ENCODE peak calls at places on chromosomes 4 and X, in ten cellular contexts. Y is HFF-Myc; Z is glutamatergic neuron; F is H54; W is iPS-NIHi11; T is stimulated activated CD8-positive, alpha-beta memory T cell treated with anti-CD3 and anti-CD28 coated beads, Interleukin-4, amount 100 ng/mL, for 4 hours; U is AG08396; Q is cardiac fibroblast; V is EL; J is NCI-H2029 treated with DMSO at 0.1 percent for 48 hours. H is an unnamed sample.
A peak's percentile ranks its signal among the peaks of the same experiment; 100 is the strongest.

GRCh38 chr4:24368801-24369200 is 215.6 kb downstream of the DHX15 start:
- DNase-seq in Y (no peak), Z (no peak), F (no peak), W (no peak), T (no peak), U (no peak), Q (no peak), V (no peak), J (no peak), H (no peak)

GRCh38 chr4:91279899-91280298 is 1023.9 kb upstream of the GRID2 start:
- DNase-seq in Y (no peak), Z (no peak), F (no peak), W (no peak), T (no peak), U (no peak), Q (no peak), V (no peak), J (peak; percentile 85), H (no peak)

GRCh38 chr4:184265566-184266351 is 48.1 kb upstream of the ENPP6 start:
- DNase-seq in Y (no peak), Z (no peak), F (peak; percentile 49), W (no peak), T (no peak), U (no peak), Q (peak; percentile 61), V (peak; percentile 51), J (peak; percentile 48), H (peak; percentile 21)

GRCh38 chr4:24763631-24764302 is 31.6 kb upstream of the SOD3 start:
- DNase-seq in Y (no peak), Z (no peak), F (no peak), W (peak; percentile 25), T (no peak), U (peak; percentile 16), Q (peak; percentile 53), V (peak; percentile 63), J (peak; percentile 11), H (peak; percentile 57)

GRCh38 chr4:79578613-79579012 is 170.6 kb upstream of the GK2 start:
- DNase-seq in Y (no peak), Z (no peak), F (no peak), W (no peak), T (no peak), U (no peak), Q (no peak), V (no peak), J (no peak), H (no peak)

GRCh38 chr4:14865804-14866203 is 136.5 kb upstream of the CPEB2 start:
- DNase-seq in Y (no peak), Z (no peak), F (no peak), W (no peak), T (no peak), U (no peak), Q (no peak), V (no peak), J (no peak), H (no peak)

GRCh38 chrX:141839856-141840255 is 1.7 kb downstream of the MAGEC3 start:
- DNase-seq in Y (no peak), Z (no peak), F (no peak), W (no peak), T (no peak), U (no peak), Q (peak; percentile 9), V (peak; percentile 47), J (no peak), H (no peak)

GRCh38 chr4:77636902-77637301 is 31.3 kb downstream of the CXCL13 start:
- DNase-seq in Y (peak; percentile 50), Z (no peak), F (peak; percentile 4), W (no peak), T (no peak), U (no peak), Q (peak; percentile 94), V (peak; percentile 53), J (peak; percentile 84), H (peak; percentile 83)

GRCh38 chr4:117983541-117984451 is 50.5 kb upstream of the NDST3 start:
- DNase-seq in Y (peak; percentile 7), Z (no peak), F (no peak), W (no peak), T (no peak), U (no peak), Q (no peak), V (peak; percentile 5), J (no peak), H (no peak)

GRCh38 chrX:48520976-48521352 is 644 bp upstream of the EBP start:
- DNase-seq in Y (no peak), Z (no peak), F (no peak), W (peak; percentile 13), T (no peak), U (no peak), Q (no peak), V (peak; percentile 3), J (no peak), H (no peak)

GRCh38 chr4:6548201-6548881 is 26.6 kb upstream of the MAN2B2 start:
- DNase-seq in Y (no peak), Z (peak; percentile 83), F (peak; percentile 56), W (peak; percentile 70), T (no peak), U (peak; percentile 69), Q (peak; percentile 58), V (peak; percentile 57), J (no peak), H (peak; percentile 47)

GRCh38 chrX:153864101-153864500 is 21.9 kb downstream of the L1CAM start:
- DNase-seq in Y (no peak), Z (no peak), F (no peak), W (no peak), T (no peak), U (no peak), Q (no peak), V (no peak), J (no peak), H (no peak)

GRCh38 chrX:112643721-112644120 is 36.0 kb downstream of the LHFPL1 start:
- DNase-seq in Y (no peak), Z (no peak), F (no peak), W (no peak), T (no peak), U (no peak), Q (no peak), V (no peak), J (no peak), H (no peak)

GRCh38 chr4:1604706-1605205 is 79.4 kb downstream of the FAM53A start:
- DNase-seq in Y (no peak), Z (peak; percentile 33), F (no peak), W (peak; percentile 50), T (no peak), U (no peak), Q (no peak), V (no peak), J (peak; percentile 6), H (no peak)

GRCh38 chr4:2786152-2786671 is 6.7 kb upstream of the SH3BP2 start:
- DNase-seq in Y (no peak), Z (no peak), F (no peak), W (no peak), T (peak; percentile 59), U (no peak), Q (no peak), V (no peak), J (no peak), H (no peak)

GRCh38 chr4:147160908-147161513 is 215.3 kb upstream of the TTC29 start:
- DNase-seq in Y (peak; percentile 32), Z (no peak), F (peak; percentile 17), W (peak; percentile 66), T (no peak), U (peak; percentile 72), Q (peak; percentile 83), V (peak; percentile 59), J (no peak), H (peak; percentile 67)

GRCh38 chrX:130173190-130173895 is 1.6 kb downstream of the RAB33A start:
- DNase-seq in Y (no peak), Z (no peak), F (peak; percentile 76), W (no peak), T (no peak), U (peak; percentile 81), Q (peak; percentile 84), V (peak; percentile 86), J (no peak), H (peak; percentile 88)

GRCh38 chr4:7906171-7906581 is 33.5 kb downstream of the AFAP1 start:
- DNase-seq in Y (no peak), Z (no peak), F (no peak), W (no peak), T (no peak), U (no peak), Q (peak; percentile 40), V (peak; percentile 57), J (no peak), H (peak; percentile 71)

GRCh38 chrX:11435568-11435967 is 142.4 kb downstream of the AMELX start:
- DNase-seq in Y (peak; percentile 36), Z (no peak), F (no peak), W (no peak), T (no peak), U (no peak), Q (peak; percentile 80), V (peak; percentile 73), J (no peak), H (peak; percentile 92)

GRCh38 chr4:153166971-153167501 is 37.2 kb upstream of the TRIM2 start:
- DNase-seq in Y (no peak), Z (no peak), F (no peak), W (no peak), T (no peak), U (no peak), Q (peak; percentile 70), V (no peak), J (no peak), H (peak; percentile 55)

GRCh38 chrX:10833299-10834169 is 213.1 kb upstream of the MID1 start:
- DNase-seq in Y (no peak), Z (peak; percentile 12), F (no peak), W (peak; percentile 36), T (no peak), U (no peak), Q (peak; percentile 2), V (no peak), J (peak; percentile 43), H (peak; percentile 24)

GRCh38 chr4:26288308-26288982 is 32.4 kb upstream of the RBPJ start:
- DNase-seq in Y (no peak), Z (no peak), F (peak; percentile 14), W (no peak), T (no peak), U (peak; percentile 51), Q (peak; percentile 77), V (peak; percentile 72), J (no peak), H (peak; percentile 63)

GRCh38 chr4:126630171-126630570 is 1002.6 kb upstream of the INTU start:
- DNase-seq in Y (no peak), Z (no peak), F (no peak), W (no peak), T (no peak), U (no peak), Q (no peak), V (no peak), J (no peak), H (peak; percentile 35)

GRCh38 chrX:10508891-10509290 is 111.5 kb downstream of the MID1 start:
- DNase-seq in Y (no peak), Z (no peak), F (no peak), W (peak; percentile 16), T (no peak), U (no peak), Q (no peak), V (no peak), J (no peak), H (no peak)

GRCh38 chr4:187478292-187479205 is 517.0 kb upstream of the ZFP42 start:
- DNase-seq in Y (peak; percentile 59), Z (no peak), F (peak; percentile 12), W (no peak), T (no peak), U (peak; percentile 84), Q (peak; percentile 65), V (peak; percentile 91), J (no peak), H (peak; percentile 1)

GRCh38 chrX:148601034-148601433 is 100.6 kb downstream of the AFF2 start:
- DNase-seq in Y (no peak), Z (no peak), F (no peak), W (no peak), T (no peak), U (no peak), Q (peak; percentile 24), V (no peak), J (no peak), H (peak; percentile 6)

GRCh38 chr4:113637363-113637762 is 124.2 kb downstream of the CAMK2D start:
- DNase-seq in Y (no peak), Z (no peak), F (no peak), W (no peak), T (no peak), U (no peak), Q (peak; percentile 62), V (peak; percentile 29), J (no peak), H (no peak)

GRCh38 chrX:48648299-48648698 is 35.3 kb upstream of the WAS start:
- DNase-seq in Y (peak; percentile 9), Z (peak; percentile 64), F (peak; percentile 18), W (peak; percentile 32), T (no peak), U (peak; percentile 36), Q (peak; percentile 64), V (peak; percentile 54), J (no peak), H (peak; percentile 63)